ENCODE peak calls at places on chromosomes 1 and 21, in seven cellular contexts. One of them, this sample, is unnamed.

GRCh38 chr21:43294194-43294902 is 125.5 kb downstream of the CRYAA start:
- DNase-seq in left ventricle myocardium superior: peak
- DNase-seq in T-helper 1 cell: no peak
- DNase-seq in lower lobe of right lung: no peak
- DNase-seq in GM04504: no peak
- DNase-seq in PC-9: no peak
- DNase-seq in dermis blood vessel endothelial cell: no peak
- DNase-seq in this sample: no peak

GRCh38 chr1:240555524-240555923 is 56.4 kb downstream of the GREM2 start:
- DNase-seq in lower lobe of right lung: no peak
- DNase-seq in PC-9: no peak
- DNase-seq in left ventricle myocardium superior: no peak
- DNase-seq in GM04504: peak
- DNase-seq in T-helper 1 cell: no peak
- DNase-seq in dermis blood vessel endothelial cell: no peak
- DNase-seq in this sample: no peak

GRCh38 chr1:113434081-113434873 is 44.0 kb downstream of the MAGI3 start:
- DNase-seq in lower lobe of right lung: no peak
- DNase-seq in left ventricle myocardium superior: no peak
- DNase-seq in GM04504: no peak
- DNase-seq in T-helper 1 cell: no peak
- DNase-seq in PC-9: no peak
- DNase-seq in dermis blood vessel endothelial cell: no peak
- DNase-seq in this sample: no peak

GRCh38 chr1:241336335-241336734 is 20.7 kb downstream of the RGS7 start:
- DNase-seq in lower lobe of right lung: no peak
- DNase-seq in PC-9: no peak
- DNase-seq in GM04504: no peak
- DNase-seq in T-helper 1 cell: no peak
- DNase-seq in left ventricle myocardium superior: no peak
- DNase-seq in dermis blood vessel endothelial cell: peak
- DNase-seq in this sample: no peak

GRCh38 chr1:63871451-63871850 is 97.6 kb downstream of the ROR1 start:
- DNase-seq in T-helper 1 cell: no peak
- DNase-seq in PC-9: no peak
- DNase-seq in GM04504: no peak
- DNase-seq in lower lobe of right lung: no peak
- DNase-seq in dermis blood vessel endothelial cell: no peak
- DNase-seq in left ventricle myocardium superior: no peak
- DNase-seq in this sample: no peak

GRCh38 chr21:32309906-32310460 is 11.3 kb downstream of the MRAP start:
- DNase-seq in lower lobe of right lung: no peak
- DNase-seq in left ventricle myocardium superior: no peak
- DNase-seq in dermis blood vessel endothelial cell: no peak
- DNase-seq in T-helper 1 cell: no peak
- DNase-seq in PC-9: no peak
- DNase-seq in GM04504: no peak
- DNase-seq in this sample: no peak

GRCh38 chr1:25718738-25719137 is 81.3 kb upstream of the SELENON start:
- DNase-seq in left ventricle myocardium superior: no peak
- DNase-seq in dermis blood vessel endothelial cell: no peak
- DNase-seq in PC-9: no peak
- DNase-seq in lower lobe of right lung: no peak
- DNase-seq in GM04504: no peak
- DNase-seq in T-helper 1 cell: no peak
- DNase-seq in this sample: no peak

GRCh38 chr1:65247419-65248359 is 61.7 kb upstream of the DNAJC6 start:
- DNase-seq in dermis blood vessel endothelial cell: peak
- DNase-seq in GM04504: peak
- DNase-seq in lower lobe of right lung: no peak
- DNase-seq in PC-9: peak
- DNase-seq in left ventricle myocardium superior: no peak
- DNase-seq in T-helper 1 cell: no peak
- DNase-seq in this sample: peak

GRCh38 chr21:45523411-45524101 is 18.7 kb downstream of the SLC19A1 start:
- DNase-seq in PC-9: no peak
- DNase-seq in T-helper 1 cell: no peak
- DNase-seq in dermis blood vessel endothelial cell: no peak
- DNase-seq in GM04504: no peak
- DNase-seq in lower lobe of right lung: peak
- DNase-seq in left ventricle myocardium superior: peak
- DNase-seq in this sample: no peak

GRCh38 chr1:203888807-203889251 is 27.4 kb downstream of the SNRPE start:
- DNase-seq in PC-9: peak
- DNase-seq in left ventricle myocardium superior: no peak
- DNase-seq in lower lobe of right lung: no peak
- DNase-seq in GM04504: no peak
- DNase-seq in T-helper 1 cell: no peak
- DNase-seq in dermis blood vessel endothelial cell: peak
- DNase-seq in this sample: peak

GRCh38 chr1:55150880-55151582 is 64.1 kb downstream of the USP24 start:
- DNase-seq in dermis blood vessel endothelial cell: no peak
- DNase-seq in lower lobe of right lung: no peak
- DNase-seq in left ventricle myocardium superior: no peak
- DNase-seq in PC-9: no peak
- DNase-seq in T-helper 1 cell: no peak
- DNase-seq in GM04504: no peak
- DNase-seq in this sample: no peak

GRCh38 chr1:37727186-37727585 is 34.9 kb downstream of the CDCA8 start:
- DNase-seq in T-helper 1 cell: no peak
- DNase-seq in GM04504: no peak
- DNase-seq in dermis blood vessel endothelial cell: no peak
- DNase-seq in left ventricle myocardium superior: no peak
- DNase-seq in lower lobe of right lung: no peak
- DNase-seq in PC-9: no peak
- DNase-seq in this sample: no peak

GRCh38 chr1:69321311-69321710 is 246.4 kb upstream of the LRRC7 start:
- DNase-seq in GM04504: no peak
- DNase-seq in lower lobe of right lung: no peak
- DNase-seq in left ventricle myocardium superior: no peak
- DNase-seq in PC-9: no peak
- DNase-seq in T-helper 1 cell: no peak
- DNase-seq in dermis blood vessel endothelial cell: no peak
- DNase-seq in this sample: no peak

GRCh38 chr1:15178571-15179484 is 25.3 kb downstream of the TMEM51 start:
- DNase-seq in lower lobe of right lung: no peak
- DNase-seq in dermis blood vessel endothelial cell: peak
- DNase-seq in PC-9: peak
- DNase-seq in T-helper 1 cell: no peak
- DNase-seq in GM04504: peak
- DNase-seq in left ventricle myocardium superior: no peak
- DNase-seq in this sample: peak

GRCh38 chr1:201511396-201511795 is 4.5 kb upstream of the CSRP1 start:
- DNase-seq in lower lobe of right lung: no peak
- DNase-seq in dermis blood vessel endothelial cell: no peak
- DNase-seq in GM04504: no peak
- DNase-seq in T-helper 1 cell: no peak
- DNase-seq in PC-9: no peak
- DNase-seq in left ventricle myocardium superior: no peak
- DNase-seq in this sample: no peak

GRCh38 chr1:112882271-112882744 is 73.7 kb downstream of the SLC16A1 start:
- DNase-seq in lower lobe of right lung: no peak
- DNase-seq in left ventricle myocardium superior: no peak
- DNase-seq in T-helper 1 cell: no peak
- DNase-seq in GM04504: no peak
- DNase-seq in PC-9: no peak
- DNase-seq in dermis blood vessel endothelial cell: no peak
- DNase-seq in this sample: no peak

GRCh38 chr1:210647406-210648333 is 319.0 kb downstream of the HHAT start:
- DNase-seq in left ventricle myocardium superior: no peak
- DNase-seq in GM04504: peak
- DNase-seq in T-helper 1 cell: no peak
- DNase-seq in dermis blood vessel endothelial cell: no peak
- DNase-seq in PC-9: no peak
- DNase-seq in lower lobe of right lung: no peak
- DNase-seq in this sample: no peak